ENCODE peak calls at places on chromosomes 2 and 18, in nine cellular contexts. W is mucosa of descending colon, F is fibroblast of pulmonary artery, B is PC-3, Q is right cardiac atrium, L is cardiac fibroblast, J is K562, G is heart right ventricle, N is pancreas. X is an unnamed sample.

GRCh38 chr2:112140413-112140802 is 2.2 kb downstream of the FBLN7 start:
- DNase-seq in W (no peak), F (no peak), B (no peak), Q (no peak), L (no peak), J (no peak), G (no peak), N (no peak), X (no peak)

GRCh38 chr18:79726721-79727120 is 47.1 kb downstream of the CTDP1 start:
- DNase-seq in W (no peak), F (no peak), B (no peak), Q (no peak), L (no peak), J (no peak), G (no peak), N (no peak), X (no peak)

GRCh38 chr18:78892721-78893120 is 86.9 kb upstream of the SALL3 start:
- DNase-seq in W (no peak), F (no peak), B (no peak), Q (no peak), L (no peak), J (no peak), G (no peak), N (no peak), X (no peak)

GRCh38 chr18:22223961-22224322 is 54.6 kb downstream of the GATA6 start:
- DNase-seq in W (no peak), F (no peak), B (no peak), Q (no peak), L (no peak), J (no peak), G (no peak), N (no peak), X (no peak)

GRCh38 chr2:14975401-14975800 is 342.9 kb downstream of the LRATD1 start:
- DNase-seq in W (no peak), F (no peak), B (peak), Q (no peak), L (no peak), J (no peak), G (no peak), N (no peak), X (no peak)

GRCh38 chr2:52639692-52640091 is 1127.9 kb upstream of the CHAC2 start:
- DNase-seq in W (no peak), F (peak), B (no peak), Q (no peak), L (no peak), J (no peak), G (no peak), N (no peak), X (peak)

GRCh38 chr2:152613235-152613634 is 104.0 kb downstream of the PRPF40A start:
- DNase-seq in W (no peak), F (no peak), B (peak), Q (no peak), L (peak), J (no peak), G (no peak), N (no peak), X (peak)

GRCh38 chr2:172339431-172340010 is 87.9 kb upstream of the ITGA6 start:
- DNase-seq in W (no peak), F (no peak), B (no peak), Q (no peak), L (no peak), J (no peak), G (no peak), N (no peak), X (peak)

GRCh38 chr2:154699560-154699901 is 1.0 kb downstream of the KCNJ3 start:
- DNase-seq in W (no peak), F (no peak), B (no peak), Q (no peak), L (no peak), J (no peak), G (no peak), N (no peak), X (no peak)
- H3K4me3 ChIP-seq in W (no peak), F (no peak), B (no peak), Q (peak), L (no peak), J (no peak), G (peak), N (peak), X (no peak)

GRCh38 chr2:197307236-197307932 is 3.2 kb downstream of the ANKRD44 start:
- DNase-seq in W (no peak), F (no peak), B (no peak), Q (no peak), L (no peak), J (no peak), G (no peak), N (no peak), X (no peak)

GRCh38 chr2:197304556-197305011 is 6.0 kb downstream of the ANKRD44 start:
- DNase-seq in W (no peak), F (no peak), B (peak), Q (no peak), L (no peak), J (no peak), G (no peak), N (no peak), X (no peak)

GRCh38 chr2:197306024-197306690 is 4.4 kb downstream of the ANKRD44 start:
- DNase-seq in W (no peak), F (no peak), B (no peak), Q (no peak), L (no peak), J (no peak), G (no peak), N (no peak), X (no peak)

GRCh38 chr2:197307933-197308521 is 2.6 kb downstream of the ANKRD44 start:
- DNase-seq in W (peak), F (no peak), B (no peak), Q (no peak), L (no peak), J (no peak), G (no peak), N (no peak), X (no peak)

DNA sequence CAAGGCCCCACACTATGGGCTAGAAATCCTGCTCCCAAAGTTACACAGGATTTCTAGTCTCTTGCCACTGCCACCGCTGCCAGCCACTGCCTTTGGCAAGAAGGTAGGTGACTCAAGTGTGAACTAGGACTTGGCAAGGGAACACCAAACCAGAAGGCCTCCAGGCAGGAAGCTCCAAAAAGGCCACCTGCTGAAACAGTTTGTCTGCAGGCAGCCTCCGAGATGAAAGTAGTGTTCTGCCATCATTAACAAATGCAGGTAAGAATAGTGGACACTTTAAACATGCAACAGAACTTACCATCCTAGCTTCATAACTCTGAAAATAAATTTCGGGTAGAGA is 3.9 kb downstream of the ANKRD44 start:
- DNase-seq in W (peak), F (no peak), B (peak), Q (peak), L (no peak), J (no peak), G (peak), N (peak), X (peak)
- H3K4me3 ChIP-seq in W (no peak), F (no peak), B (no peak), Q (no peak), L (no peak), J (no peak), G (no peak), N (no peak), X (no peak)

DNA sequence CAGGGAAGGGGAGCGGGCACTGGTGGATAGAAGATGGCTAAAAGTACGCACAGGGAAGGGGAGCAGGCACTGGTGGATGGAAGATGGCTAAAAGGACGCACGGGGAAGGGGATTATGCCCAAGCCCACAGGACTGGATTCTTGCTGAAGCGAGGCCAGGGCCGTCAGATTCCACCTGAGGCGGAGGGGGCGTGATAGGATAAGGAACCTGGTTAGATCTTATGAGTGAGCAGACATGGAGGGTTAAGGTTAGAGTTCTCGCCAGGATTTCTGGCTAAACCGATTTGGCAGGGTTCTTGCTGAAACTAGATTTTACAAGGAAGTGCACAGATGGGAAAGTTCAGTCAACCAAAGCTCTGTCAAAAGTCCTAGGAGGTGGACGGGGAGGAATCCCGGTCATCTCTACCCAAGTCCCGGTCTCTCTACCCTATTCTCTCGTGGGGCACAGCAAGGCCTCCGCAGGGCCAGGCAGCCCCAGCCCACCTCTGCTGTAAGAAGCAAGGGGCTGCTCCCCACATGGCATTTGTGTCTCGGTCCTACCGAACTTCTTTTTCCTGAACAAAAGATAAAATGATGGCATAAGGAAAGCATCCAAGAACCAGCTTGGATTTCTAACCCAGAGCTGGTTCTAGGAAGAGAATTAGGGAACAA is 140.8 kb downstream of the PTGR3 start:
- DNase-seq in W (no peak), F (no peak), B (no peak), Q (no peak), L (no peak), J (no peak), G (no peak), N (no peak), X (no peak)
- H3K4me3 ChIP-seq in W (no peak), F (no peak), B (no peak), Q (no peak), L (no peak), J (no peak), G (no peak), N (no peak), X (no peak)

DNA sequence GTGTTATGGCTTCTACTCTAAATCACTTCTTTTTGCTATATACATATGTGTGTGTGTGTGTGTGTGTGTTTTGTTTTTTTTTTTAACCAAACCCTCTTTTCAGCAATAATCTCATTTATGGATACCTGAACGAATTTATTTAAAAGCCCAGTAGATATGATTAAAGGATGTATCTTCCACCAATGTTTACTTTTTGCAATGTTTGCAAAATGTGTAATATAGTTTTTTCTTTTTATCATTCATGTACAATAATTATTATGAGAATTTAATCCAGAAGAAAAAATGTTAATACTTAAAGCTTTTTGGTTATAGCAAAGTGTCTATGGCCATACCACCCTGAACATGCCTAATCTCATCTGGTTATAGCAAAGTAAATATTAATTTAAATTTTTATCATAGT is 1.6 kb upstream of the CNDP2 start:
- DNase-seq in W (no peak), F (no peak), B (no peak), Q (no peak), L (no peak), J (no peak), G (no peak), N (no peak), X (no peak)
- H3K4me3 ChIP-seq in W (no peak), F (no peak), B (no peak), Q (no peak), L (no peak), J (no peak), G (no peak), N (no peak), X (no peak)

GRCh38 chr18:2857491-2858063 is 10.8 kb downstream of the EMILIN2 start:
- DNase-seq in W (peak), F (peak), B (no peak), Q (peak), L (peak), J (peak), G (peak), N (peak), X (peak)
- H3K4me3 ChIP-seq in W (no peak), F (no peak), B (no peak), Q (no peak), L (no peak), J (no peak), G (no peak), N (no peak), X (no peak)

GRCh38 chr2:128170776-128171175 is 79.8 kb downstream of the UGGT1 start:
- DNase-seq in W (no peak), F (no peak), B (no peak), Q (no peak), L (no peak), J (no peak), G (no peak), N (no peak), X (no peak)

GRCh38 chr2:128169497-128169896 is 78.5 kb downstream of the UGGT1 start:
- DNase-seq in W (no peak), F (peak), B (no peak), Q (no peak), L (peak), J (no peak), G (no peak), N (no peak), X (peak)

GRCh38 chr2:128169933-128170709 is 79.1 kb downstream of the UGGT1 start:
- DNase-seq in W (no peak), F (no peak), B (no peak), Q (no peak), L (no peak), J (no peak), G (no peak), N (no peak), X (no peak)

GRCh38 chr2:128169094-128169493 is 78.1 kb downstream of the UGGT1 start:
- DNase-seq in W (no peak), F (no peak), B (no peak), Q (no peak), L (no peak), J (no peak), G (no peak), N (no peak), X (no peak)

GRCh38 chr2:128172191-128172590 is 81.2 kb downstream of the UGGT1 start:
- DNase-seq in W (no peak), F (no peak), B (peak), Q (no peak), L (no peak), J (peak), G (no peak), N (no peak), X (no peak)
- H3K4me3 ChIP-seq in W (no peak), F (no peak), B (no peak), Q (no peak), L (no peak), J (no peak), G (no peak), N (no peak), X (no peak)

X was measured in fibroblast of the aortic adventitia.